ENCODE peak calls at places on chromosome 1, in eight cellular contexts. K, H, X, E, A, L, N and U are unnamed samples.

GRCh38 chr1:3268281-3268680 is 186.2 kb upstream of the ARHGEF16 start:
- DNase-seq in K (no peak), H (no peak), X (no peak), E (no peak), A (no peak), L (no peak), N (no peak), U (no peak)

GRCh38 chr1:109984190-109984455 is 442 bp upstream of the AHCYL1 start:
- DNase-seq in K (no peak), H (no peak), X (no peak), E (no peak), A (no peak), L (no peak), N (no peak), U (no peak)

GRCh38 chr1:98201640-98202039 is 280.8 kb upstream of the DPYD start:
- DNase-seq in K (peak; percentile 98), H (no peak), X (no peak), E (no peak), A (no peak), L (no peak), N (no peak), U (no peak)

GRCh38 chr1:47578026-47578861 is 140.4 kb downstream of the FOXD2 start:
- DNase-seq in K (no peak), H (no peak), X (no peak), E (no peak), A (no peak), L (no peak), N (no peak), U (peak; percentile 75)

GRCh38 chr1:14897080-14897449 is 256.5 kb upstream of the TMEM51 start:
- DNase-seq in K (no peak), H (peak; percentile 28), X (no peak), E (no peak), A (no peak), L (no peak), N (no peak), U (no peak)

GRCh38 chr1:212962509-212962908 is 12.2 kb downstream of the VASH2 start:
- DNase-seq in K (no peak), H (no peak), X (no peak), E (no peak), A (no peak), L (no peak), N (no peak), U (no peak)

GRCh38 chr1:157310401-157310800 is 172.2 kb upstream of the ETV3 start:
- DNase-seq in K (no peak), H (no peak), X (no peak), E (no peak), A (no peak), L (no peak), N (no peak), U (no peak)

GRCh38 chr1:53197301-53198205 is 929 bp downstream of the CPT2 start:
- DNase-seq in K (peak; percentile 44), H (no peak), X (peak; percentile 18), E (no peak), A (no peak), L (no peak), N (no peak), U (no peak)

GRCh38 chr1:180680558-180681144 is 48.8 kb downstream of the XPR1 start:
- DNase-seq in K (peak; percentile 81), H (no peak), X (no peak), E (no peak), A (no peak), L (no peak), N (no peak), U (no peak)

GRCh38 chr1:102919659-102920058 is 188.7 kb downstream of the COL11A1 start:
- DNase-seq in K (peak; percentile 77), H (no peak), X (no peak), E (no peak), A (no peak), L (no peak), N (no peak), U (no peak)

GRCh38 chr1:167645161-167645560 is 15.1 kb downstream of the RCSD1 start:
- DNase-seq in K (no peak), H (no peak), X (no peak), E (no peak), A (no peak), L (no peak), N (no peak), U (no peak)

GRCh38 chr1:19730232-19730631 is 65.6 kb downstream of the HTR6 start:
- DNase-seq in K (no peak), H (no peak), X (no peak), E (no peak), A (no peak), L (no peak), N (no peak), U (no peak)

GRCh38 chr1:104636581-104636980 is 886.9 kb downstream of the AMY1C start:
- DNase-seq in K (no peak), H (no peak), X (no peak), E (no peak), A (no peak), L (no peak), N (no peak), U (no peak)

GRCh38 chr1:1236945-1237873 is 5.2 kb downstream of the B3GALT6 start:
- DNase-seq in K (no peak), H (no peak), X (no peak), E (no peak), A (no peak), L (no peak), N (no peak), U (no peak)

GRCh38 chr1:222202831-222203230 is 345.1 kb downstream of the HHIPL2 start:
- DNase-seq in K (no peak), H (no peak), X (no peak), E (no peak), A (no peak), L (no peak), N (no peak), U (no peak)

GRCh38 chr1:198258491-198258890 is 101.7 kb downstream of the NEK7 start:
- DNase-seq in K (peak; percentile 89), H (no peak), X (no peak), E (no peak), A (no peak), L (no peak), N (no peak), U (no peak)

GRCh38 chr1:230167419-230167852 is 100.4 kb downstream of the GALNT2 start:
- DNase-seq in K (peak; percentile 41), H (peak; percentile 59), X (peak; percentile 47), E (no peak), A (no peak), L (no peak), N (no peak), U (peak; percentile 23)

GRCh38 chr1:200556005-200556404 is 64.5 kb downstream of the KIF14 start:
- DNase-seq in K (no peak), H (no peak), X (no peak), E (no peak), A (no peak), L (no peak), N (no peak), U (no peak)
- H3K27ac ChIP-seq in K (no peak overlapping the region), H (no peak overlapping the region), X (no peak overlapping the region), E (no peak overlapping the region), A (no peak overlapping the region), L (no peak overlapping the region), N (no peak overlapping the region), U (no peak overlapping the region)

GRCh38 chr1:240559781-240560180 is 52.2 kb downstream of the GREM2 start:
- DNase-seq in K (peak; percentile 30), H (no peak), X (no peak), E (no peak), A (no peak), L (no peak), N (no peak), U (no peak)

DNA sequence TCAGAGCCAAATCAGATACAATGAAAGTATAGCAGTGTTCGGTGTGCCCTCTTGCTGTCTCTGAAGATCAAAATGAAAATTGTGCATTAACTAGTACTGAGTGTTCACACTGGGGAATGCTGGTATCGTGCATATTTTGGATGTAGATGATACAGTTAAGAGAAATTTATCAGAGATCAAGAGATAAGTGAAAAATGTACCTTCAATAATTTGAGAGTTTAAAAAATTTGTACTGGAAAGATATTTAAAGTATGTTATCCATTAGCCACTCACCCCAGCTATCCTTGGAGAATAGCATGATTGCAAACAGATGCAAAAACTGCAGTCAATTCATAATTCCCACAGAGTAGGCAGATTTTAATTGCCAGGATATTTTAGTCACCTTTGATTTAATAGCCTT is 56.4 kb downstream of the GREM2 start:
- DNase-seq in K (no peak), H (no peak), X (no peak), E (no peak), A (no peak), L (no peak), N (no peak), U (no peak)
- H3K27ac ChIP-seq in K (no peak overlapping the region), H (no peak overlapping the region), X (no peak overlapping the region), E (no peak overlapping the region), A (no peak overlapping the region), L (no peak overlapping the region), N (no peak overlapping the region), U (no peak overlapping the region)

GRCh38 chr1:153614906-153615305 is 1.2 kb downstream of the S100A14 start:
- DNase-seq in K (no peak), H (no peak), X (no peak), E (no peak), A (no peak), L (no peak), N (no peak), U (no peak)

GRCh38 chr1:153616885-153617428 is 832 bp upstream of the S100A14 start:
- DNase-seq in K (no peak), H (no peak), X (peak; percentile 40), E (no peak), A (no peak), L (peak; percentile 74), N (no peak), U (no peak)

GRCh38 chr1:153616144-153616884 is at the start of gene S100A14:
- DNase-seq in K (no peak), H (peak; percentile 59), X (no peak), E (peak; percentile 79), A (peak; percentile 60), L (peak; percentile 87), N (no peak), U (no peak)

GRCh38 chr1:153614189-153614900 is 1.4 kb upstream of the S100A16 start:
- DNase-seq in K (no peak), H (no peak), X (no peak), E (no peak), A (no peak), L (no peak), N (no peak), U (no peak)

GRCh38 chr1:153615406-153615805 is 719 bp downstream of the S100A14 start:
- DNase-seq in K (no peak), H (no peak), X (no peak), E (no peak), A (no peak), L (no peak), N (no peak), U (no peak)
- H3K27ac ChIP-seq in K (no peak overlapping the region), H (peak overlapping the region; percentile 79), X (no peak overlapping the region), E (no peak overlapping the region), A (no peak overlapping the region), L (peak overlapping the region; percentile 68), N (no peak overlapping the region), U (no peak overlapping the region)

GRCh38 chr1:208007938-208008342 is 97.0 kb upstream of the CD34 start:
- DNase-seq in K (peak; percentile 88), H (no peak), X (no peak), E (no peak), A (no peak), L (no peak), N (no peak), U (no peak)
- H3K27ac ChIP-seq in K (peak overlapping the region; percentile 55), H (no peak overlapping the region), X (no peak overlapping the region), E (no peak overlapping the region), A (no peak overlapping the region), L (no peak overlapping the region), N (no peak overlapping the region), U (no peak overlapping the region)